ENCODE peak calls at places on chromosome 21, in four cellular contexts. One of them, this sample, is unnamed.

GRCh38 chr21:28263974-28264373 is 728.7 kb downstream of the LTN1 start:
- DNase-seq in anterior cingulate cortex: no peak
- DNase-seq in HS-27A: no peak
- DNase-seq in COR-L47: no peak
- DNase-seq in this sample: no peak

GRCh38 chr21:33403128-33403785 is at the start of gene IFNGR2:
- DNase-seq in COR-L47: peak; percentile 9
- DNase-seq in anterior cingulate cortex: no peak
- DNase-seq in HS-27A: no peak
- DNase-seq in this sample: no peak

GRCh38 chr21:33981341-33982101 is 65.9 kb upstream of the ATP5PO start:
- DNase-seq in HS-27A: no peak
- DNase-seq in anterior cingulate cortex: no peak
- DNase-seq in COR-L47: no peak
- DNase-seq in this sample: no peak

GRCh38 chr21:37939251-37939650 is 23.0 kb upstream of the KCNJ6 start:
- DNase-seq in HS-27A: no peak
- DNase-seq in anterior cingulate cortex: no peak
- DNase-seq in COR-L47: peak; percentile 8
- DNase-seq in this sample: no peak

GRCh38 chr21:14545906-14546480 is at the start of gene SAMSN1:
- DNase-seq in COR-L47: no peak
- DNase-seq in anterior cingulate cortex: no peak
- DNase-seq in HS-27A: no peak
- DNase-seq in this sample: no peak

GRCh38 chr21:45322960-45323461 is 35.3 kb upstream of the POFUT2 start:
- DNase-seq in COR-L47: no peak
- DNase-seq in anterior cingulate cortex: no peak
- DNase-seq in HS-27A: no peak
- DNase-seq in this sample: no peak

GRCh38 chr21:45072166-45072962 is 2.0 kb upstream of the ADARB1 start:
- DNase-seq in HS-27A: no peak
- DNase-seq in anterior cingulate cortex: no peak
- DNase-seq in COR-L47: no peak
- DNase-seq in this sample: no peak

GRCh38 chr21:33149166-33149565 is 79.2 kb downstream of the OLIG1 start:
- DNase-seq in anterior cingulate cortex: no peak
- DNase-seq in HS-27A: no peak
- DNase-seq in COR-L47: no peak
- DNase-seq in this sample: no peak

GRCh38 chr21:45845063-45845789 is 136.3 kb upstream of the COL6A1 start:
- DNase-seq in anterior cingulate cortex: no peak
- DNase-seq in HS-27A: no peak
- DNase-seq in COR-L47: no peak
- DNase-seq in this sample: no peak

GRCh38 chr21:37986000-37986399 is 69.7 kb upstream of the KCNJ6 start:
- DNase-seq in COR-L47: no peak
- DNase-seq in anterior cingulate cortex: no peak
- DNase-seq in HS-27A: no peak
- DNase-seq in this sample: no peak

GRCh38 chr21:35540950-35541632 is 492.0 kb upstream of the RUNX1 start:
- DNase-seq in HS-27A: no peak
- DNase-seq in anterior cingulate cortex: no peak
- DNase-seq in COR-L47: peak; percentile 70
- DNase-seq in this sample: no peak

GRCh38 chr21:46366091-46366490 is 42.1 kb downstream of the PCNT start:
- DNase-seq in HS-27A: no peak
- DNase-seq in anterior cingulate cortex: no peak
- DNase-seq in COR-L47: no peak
- DNase-seq in this sample: no peak

GRCh38 chr21:26820473-26820872 is 24.7 kb downstream of the ADAMTS1 start:
- DNase-seq in HS-27A: no peak
- DNase-seq in anterior cingulate cortex: no peak
- DNase-seq in COR-L47: no peak
- DNase-seq in this sample: no peak

GRCh38 chr21:44582055-44582454 is 1.7 kb upstream of the KRTAP10-5 start:
- DNase-seq in COR-L47: no peak
- DNase-seq in HS-27A: no peak
- DNase-seq in anterior cingulate cortex: no peak
- DNase-seq in this sample: no peak

GRCh38 chr21:18832950-18833349 is 429.4 kb upstream of the TMPRSS15 start:
- DNase-seq in HS-27A: peak; percentile 91
- DNase-seq in anterior cingulate cortex: no peak
- DNase-seq in COR-L47: no peak
- DNase-seq in this sample: no peak